ENCODE peak calls at places on chromosomes 11 and 22, in four cellular contexts. M, S, H and A are unnamed samples.

GRCh38 chr22:43230983-43231723 is 44.2 kb upstream of the TTLL12 start:
- DNase-seq in M (peak; percentile 73), S (no peak), H (peak; percentile 48), A (peak; percentile 92)

GRCh38 chr11:117546431-117547160 is 218.9 kb downstream of the CEP164 start:
- DNase-seq in M (no peak), S (no peak), H (no peak), A (no peak)

GRCh38 chr11:25755918-25756584 is 575.9 kb upstream of the ANO3 start:
- DNase-seq in M (no peak), S (no peak), H (no peak), A (no peak)

GRCh38 chr11:102868359-102868758 is 6.4 kb downstream of the MMP12 start:
- DNase-seq in M (no peak), S (no peak), H (no peak), A (no peak)

GRCh38 chr22:26075233-26075632 is 94.0 kb upstream of the SEZ6L start:
- DNase-seq in M (no peak), S (no peak), H (no peak), A (no peak)

GRCh38 chr22:28829358-28830181 is 29.2 kb upstream of the XBP1 start:
- DNase-seq in M (peak; percentile 73), S (no peak), H (peak; percentile 92), A (peak; percentile 25)

GRCh38 chr11:130209128-130209932 is 49.7 kb downstream of the ST14 start:
- DNase-seq in M (no peak), S (no peak), H (no peak), A (peak; percentile 44)

GRCh38 chr11:75425422-75425821 is 7.6 kb downstream of the KLHL35 start:
- DNase-seq in M (peak; percentile 57), S (no peak), H (no peak), A (no peak)

GRCh38 chr11:58739725-58740430 is 8.1 kb upstream of the GLYAT start:
- DNase-seq in M (peak; percentile 24), S (no peak), H (no peak), A (no peak)

GRCh38 chr11:59559886-59560285 is 48.5 kb downstream of the OR4D9 start:
- DNase-seq in M (no peak), S (no peak), H (no peak), A (no peak)

GRCh38 chr11:64569300-64569970 is 21.6 kb upstream of the SLC22A12 start:
- DNase-seq in M (no peak), S (no peak), H (no peak), A (no peak)
- TF ChIP-seq POLR2AphosphoS5 in M (no peak), S (no peak), H (no peak), A (no peak)

GRCh38 chr11:123211134-123211879 is 16.3 kb upstream of the CLMP start:
- DNase-seq in M (no peak), S (no peak), H (no peak), A (no peak)
- TF ChIP-seq BRCA1 in M (no peak), S (no peak), H (no peak), A (no peak)

GRCh38 chr22:41524283-41524682 is 20.0 kb downstream of the POLR3H start:
- DNase-seq in M (no peak), S (no peak), H (no peak), A (no peak)
- TF ChIP-seq POLR2AphosphoS5 in M (no peak), S (no peak), H (no peak), A (no peak)

DNA sequence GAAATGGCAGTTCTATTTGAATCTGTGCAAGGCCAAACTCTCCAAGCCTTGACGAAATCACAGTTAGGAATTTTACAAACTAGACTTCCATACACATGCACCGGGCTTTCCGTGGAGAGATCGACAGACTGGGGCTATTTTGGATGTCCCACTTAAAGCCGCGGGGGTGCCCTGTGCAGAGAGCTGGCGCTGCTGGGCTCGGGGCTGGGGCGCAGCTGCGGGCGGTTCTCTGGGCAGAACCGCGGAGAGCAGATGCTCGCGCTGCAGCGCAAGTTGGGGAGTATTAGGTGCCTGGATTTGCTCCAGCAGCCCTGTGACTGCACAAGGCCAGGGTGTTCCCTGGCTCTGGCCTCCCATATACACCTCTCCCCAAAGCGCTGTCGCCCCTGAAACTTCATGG is 67.2 kb downstream of the SPATA19 start:
- DNase-seq in M (no peak), S (no peak), H (no peak), A (no peak)
- TF ChIP-seq BRCA1 in M (no peak), S (no peak), H (no peak), A (no peak)

DNA sequence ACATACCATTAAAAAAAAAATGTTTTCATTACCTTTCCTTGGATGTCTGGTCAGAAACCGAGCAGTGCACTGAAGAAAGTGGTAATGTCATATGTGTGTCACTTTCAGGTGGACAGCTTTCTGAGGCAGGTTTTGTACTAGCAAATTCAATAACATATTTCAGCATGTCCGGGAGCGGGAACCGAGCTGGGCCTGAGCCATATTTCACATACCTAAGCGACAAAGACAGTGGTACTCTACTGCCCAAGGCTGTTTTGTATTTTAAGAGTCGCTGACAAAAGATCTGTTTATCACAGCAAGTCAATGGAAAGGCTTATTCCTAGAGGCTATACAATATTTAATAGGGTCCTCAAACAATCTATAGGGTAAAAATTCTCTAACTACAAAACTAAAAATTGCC is 38.0 kb downstream of the CLDN25 start:
- DNase-seq in M (no peak), S (no peak), H (no peak), A (no peak)
- TF ChIP-seq POLR2AphosphoS5 in M (no peak), S (no peak), H (no peak), A (no peak)

GRCh38 chr11:45754261-45754709 is 50.7 kb upstream of the SLC35C1 start:
- DNase-seq in M (no peak), S (no peak), H (peak; percentile 21), A (no peak)
- TF ChIP-seq BRCA1 in M (no peak), S (no peak), H (no peak), A (no peak)

GRCh38 chr11:85951428-85952107 is 96.4 kb downstream of the CCDC83 start:
- DNase-seq in M (no peak), S (no peak), H (no peak), A (no peak)
- TF ChIP-seq POLR2AphosphoS5 in M (no peak), S (no peak), H (no peak), A (no peak)

GRCh38 chr11:44286268-44286880 is 23.6 kb downstream of the ALX4 start:
- DNase-seq in M (peak; percentile 85), S (peak; percentile 2), H (peak; percentile 35), A (peak; percentile 89)
- TF ChIP-seq BRCA1 in M (no peak), S (no peak), H (no peak), A (no peak)

DNA sequence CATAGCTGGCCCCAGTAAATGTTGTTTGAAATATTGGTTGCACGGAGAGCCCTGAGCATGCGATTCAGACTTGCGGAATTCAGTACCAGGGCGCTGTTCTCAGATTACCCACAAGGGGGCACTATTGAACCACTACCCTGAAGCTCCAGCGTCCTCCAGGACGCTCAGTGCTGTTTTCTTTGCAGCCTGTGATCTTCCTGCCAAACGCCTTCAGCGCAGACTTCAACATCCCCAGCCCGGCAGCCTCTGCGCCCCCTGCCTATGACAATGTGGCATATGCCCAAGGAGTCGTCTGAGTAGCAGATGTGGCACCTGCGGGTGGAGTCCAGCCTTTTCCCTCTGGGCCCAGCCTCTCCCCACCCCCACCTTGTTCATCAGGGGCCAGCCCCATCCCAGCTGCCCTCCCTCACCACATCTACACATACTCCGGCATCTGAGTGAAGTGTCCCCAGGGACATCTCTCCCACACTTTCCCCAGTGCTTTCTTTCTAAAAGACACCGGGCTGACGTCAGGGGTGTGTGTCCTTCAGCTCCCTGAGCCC is 9.6 kb upstream of the MS4A10 start:
- DNase-seq in M (peak; percentile 75), S (peak; percentile 67), H (peak; percentile 80), A (peak; percentile 90)
- TF ChIP-seq POLR2AphosphoS5 in M (no peak), S (no peak), H (no peak), A (no peak)